ENCODE peak calls at places on chromosomes 3 and 15, in ten cellular contexts. One of them, this sample, is unnamed.

GRCh38 chr3:107408513-107408912 is 31.3 kb downstream of the CCDC54 start:
- DNase-seq in GM23338: no peak
- DNase-seq in A549: no peak
- DNase-seq in heart right ventricle: no peak
- DNase-seq in AG10803: no peak
- DNase-seq in Peyer's patch: no peak
- DNase-seq in lower leg skin: no peak
- DNase-seq in fibroblast of lung: no peak
- DNase-seq in dorsolateral prefrontal cortex: no peak
- DNase-seq in right lobe of liver: no peak
- DNase-seq in this sample: no peak

GRCh38 chr3:60225848-60226247 is 1025.4 kb downstream of the FHIT start:
- DNase-seq in right lobe of liver: no peak
- DNase-seq in AG10803: no peak
- DNase-seq in heart right ventricle: no peak
- DNase-seq in fibroblast of lung: no peak
- DNase-seq in dorsolateral prefrontal cortex: no peak
- DNase-seq in A549: no peak
- DNase-seq in Peyer's patch: no peak
- DNase-seq in GM23338: no peak
- DNase-seq in lower leg skin: no peak
- DNase-seq in this sample: no peak

GRCh38 chr3:11908981-11909698 is 62.5 kb upstream of the TAMM41 start:
- DNase-seq in GM23338: no peak
- DNase-seq in right lobe of liver: peak
- DNase-seq in AG10803: no peak
- DNase-seq in Peyer's patch: peak
- DNase-seq in heart right ventricle: no peak
- DNase-seq in fibroblast of lung: no peak
- DNase-seq in lower leg skin: peak
- DNase-seq in dorsolateral prefrontal cortex: no peak
- DNase-seq in A549: no peak
- DNase-seq in this sample: no peak

GRCh38 chr3:13669457-13669856 is 120.5 kb downstream of the FBLN2 start:
- DNase-seq in AG10803: no peak
- DNase-seq in heart right ventricle: no peak
- DNase-seq in GM23338: no peak
- DNase-seq in right lobe of liver: no peak
- DNase-seq in A549: no peak
- DNase-seq in lower leg skin: no peak
- DNase-seq in fibroblast of lung: no peak
- DNase-seq in Peyer's patch: no peak
- DNase-seq in dorsolateral prefrontal cortex: no peak
- DNase-seq in this sample: no peak

GRCh38 chr15:23734856-23735255 is 47.8 kb upstream of the NDN start:
- DNase-seq in dorsolateral prefrontal cortex: no peak
- DNase-seq in heart right ventricle: no peak
- DNase-seq in A549: no peak
- DNase-seq in GM23338: no peak
- DNase-seq in AG10803: no peak
- DNase-seq in Peyer's patch: no peak
- DNase-seq in lower leg skin: no peak
- DNase-seq in fibroblast of lung: no peak
- DNase-seq in right lobe of liver: no peak
- DNase-seq in this sample: no peak

GRCh38 chr15:94524565-94524964 is 293.2 kb downstream of the MCTP2 start:
- DNase-seq in Peyer's patch: peak
- DNase-seq in fibroblast of lung: no peak
- DNase-seq in A549: no peak
- DNase-seq in dorsolateral prefrontal cortex: no peak
- DNase-seq in GM23338: no peak
- DNase-seq in AG10803: no peak
- DNase-seq in heart right ventricle: no peak
- DNase-seq in right lobe of liver: no peak
- DNase-seq in lower leg skin: no peak
- DNase-seq in this sample: no peak

GRCh38 chr15:75809986-75810750 is 33.1 kb upstream of the UBE2Q2 start:
- DNase-seq in fibroblast of lung: peak
- DNase-seq in heart right ventricle: no peak
- DNase-seq in lower leg skin: no peak
- DNase-seq in right lobe of liver: no peak
- DNase-seq in Peyer's patch: no peak
- DNase-seq in A549: peak
- DNase-seq in AG10803: peak
- DNase-seq in dorsolateral prefrontal cortex: no peak
- DNase-seq in GM23338: peak
- DNase-seq in this sample: peak

GRCh38 chr3:187714404-187714979 is 12.1 kb upstream of the RTP2 start:
- DNase-seq in lower leg skin: peak
- DNase-seq in A549: peak
- DNase-seq in fibroblast of lung: peak
- DNase-seq in AG10803: peak
- DNase-seq in Peyer's patch: peak
- DNase-seq in right lobe of liver: no peak
- DNase-seq in GM23338: peak
- DNase-seq in dorsolateral prefrontal cortex: no peak
- DNase-seq in heart right ventricle: no peak
- DNase-seq in this sample: peak

GRCh38 chr3:185813691-185814215 is 11.1 kb downstream of the IGF2BP2 start:
- DNase-seq in AG10803: peak
- DNase-seq in GM23338: peak
- DNase-seq in dorsolateral prefrontal cortex: no peak
- DNase-seq in Peyer's patch: no peak
- DNase-seq in fibroblast of lung: peak
- DNase-seq in A549: no peak
- DNase-seq in right lobe of liver: no peak
- DNase-seq in heart right ventricle: no peak
- DNase-seq in lower leg skin: no peak
- DNase-seq in this sample: peak
- H3K4me3 ChIP-seq in AG10803: no peak
- H3K4me3 ChIP-seq in GM23338: peak
- H3K4me3 ChIP-seq in dorsolateral prefrontal cortex: no peak
- H3K4me3 ChIP-seq in Peyer's patch: no peak
- H3K4me3 ChIP-seq in fibroblast of lung: no peak
- H3K4me3 ChIP-seq in A549: no peak
- H3K4me3 ChIP-seq in right lobe of liver: no peak
- H3K4me3 ChIP-seq in heart right ventricle: no peak
- H3K4me3 ChIP-seq in lower leg skin: no peak
- H3K4me3 ChIP-seq in this sample: no peak

GRCh38 chr3:101131767-101132166 is 138.5 kb upstream of the ABI3BP start:
- DNase-seq in fibroblast of lung: no peak
- DNase-seq in lower leg skin: no peak
- DNase-seq in dorsolateral prefrontal cortex: no peak
- DNase-seq in AG10803: no peak
- DNase-seq in Peyer's patch: no peak
- DNase-seq in heart right ventricle: no peak
- DNase-seq in right lobe of liver: no peak
- DNase-seq in A549: peak
- DNase-seq in GM23338: peak
- DNase-seq in this sample: no peak
- TF ChIP-seq CTCF in fibroblast of lung: peak
- TF ChIP-seq CTCF in lower leg skin: no peak
- TF ChIP-seq CTCF in dorsolateral prefrontal cortex: no peak
- TF ChIP-seq CTCF in AG10803: no peak
- TF ChIP-seq CTCF in Peyer's patch: no peak
- TF ChIP-seq CTCF in heart right ventricle: no peak
- TF ChIP-seq CTCF in right lobe of liver: no peak
- TF ChIP-seq CTCF in A549: no peak
- TF ChIP-seq CTCF in GM23338: peak
- TF ChIP-seq CTCF in this sample: no peak

DNA sequence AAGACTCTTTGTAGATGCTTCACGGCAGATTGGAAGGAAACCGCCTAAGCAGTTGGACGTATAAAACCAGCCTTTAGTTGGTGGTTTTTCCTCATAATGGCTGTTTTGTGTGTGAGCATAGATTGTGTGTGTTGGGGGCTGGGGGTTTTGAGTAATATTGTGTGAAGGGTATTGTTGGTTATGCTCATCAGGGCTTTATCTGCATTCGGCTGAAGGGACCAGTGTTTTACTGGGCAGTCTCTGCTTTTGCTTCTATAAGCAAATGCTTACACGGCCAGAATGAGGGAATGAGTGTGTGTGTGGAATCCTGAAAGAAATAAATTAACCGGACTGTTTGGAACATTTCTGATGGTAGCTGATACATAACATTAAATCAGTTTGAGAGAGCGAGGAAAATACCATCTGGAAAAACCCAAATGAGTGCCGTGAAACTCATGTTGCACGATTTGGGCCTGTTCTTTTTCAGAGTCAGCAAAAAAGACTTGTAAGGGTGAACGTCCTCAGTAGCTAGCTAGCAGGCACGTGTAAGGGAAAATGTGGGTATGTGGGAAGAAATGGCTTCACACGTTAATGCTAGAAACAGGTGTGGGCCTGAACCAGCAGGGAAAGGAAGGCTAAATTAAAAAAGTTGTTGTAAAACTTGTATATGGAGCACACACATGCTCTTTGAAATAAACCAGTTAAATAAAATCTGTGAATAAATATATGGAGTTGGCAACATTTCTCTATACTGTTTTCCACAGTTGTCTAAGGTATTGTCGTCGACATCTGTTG is 2.0 kb downstream of the MITF start:
- DNase-seq in dorsolateral prefrontal cortex: no peak
- DNase-seq in lower leg skin: no peak
- DNase-seq in heart right ventricle: no peak
- DNase-seq in Peyer's patch: no peak
- DNase-seq in A549: no peak
- DNase-seq in fibroblast of lung: no peak
- DNase-seq in right lobe of liver: no peak
- DNase-seq in GM23338: no peak
- DNase-seq in AG10803: no peak
- DNase-seq in this sample: no peak
- H3K4me3 ChIP-seq in dorsolateral prefrontal cortex: peak
- H3K4me3 ChIP-seq in lower leg skin: no peak
- H3K4me3 ChIP-seq in heart right ventricle: peak
- H3K4me3 ChIP-seq in Peyer's patch: peak
- H3K4me3 ChIP-seq in A549: no peak
- H3K4me3 ChIP-seq in fibroblast of lung: peak
- H3K4me3 ChIP-seq in right lobe of liver: no peak
- H3K4me3 ChIP-seq in GM23338: no peak
- H3K4me3 ChIP-seq in AG10803: no peak
- H3K4me3 ChIP-seq in this sample: peak

GRCh38 chr3:119524931-119525662 is 26.8 kb downstream of the TIMMDC1 start:
- DNase-seq in GM23338: peak
- DNase-seq in AG10803: peak
- DNase-seq in A549: no peak
- DNase-seq in dorsolateral prefrontal cortex: no peak
- DNase-seq in Peyer's patch: no peak
- DNase-seq in fibroblast of lung: peak
- DNase-seq in heart right ventricle: no peak
- DNase-seq in lower leg skin: no peak
- DNase-seq in right lobe of liver: no peak
- DNase-seq in this sample: peak
- TF ChIP-seq CTCF in GM23338: peak
- TF ChIP-seq CTCF in AG10803: peak
- TF ChIP-seq CTCF in A549: peak
- TF ChIP-seq CTCF in dorsolateral prefrontal cortex: peak
- TF ChIP-seq CTCF in Peyer's patch: peak
- TF ChIP-seq CTCF in fibroblast of lung: peak
- TF ChIP-seq CTCF in heart right ventricle: peak
- TF ChIP-seq CTCF in lower leg skin: no peak
- TF ChIP-seq CTCF in right lobe of liver: peak
- TF ChIP-seq CTCF in this sample: peak

GRCh38 chr3:62875103-62876002 is at the start of gene CADPS:
- DNase-seq in fibroblast of lung: peak
- DNase-seq in heart right ventricle: peak
- DNase-seq in Peyer's patch: no peak
- DNase-seq in GM23338: peak
- DNase-seq in right lobe of liver: no peak
- DNase-seq in A549: no peak
- DNase-seq in AG10803: peak
- DNase-seq in lower leg skin: no peak
- DNase-seq in dorsolateral prefrontal cortex: peak
- DNase-seq in this sample: peak
- H3K4me3 ChIP-seq in fibroblast of lung: peak
- H3K4me3 ChIP-seq in heart right ventricle: peak
- H3K4me3 ChIP-seq in Peyer's patch: peak
- H3K4me3 ChIP-seq in GM23338: peak
- H3K4me3 ChIP-seq in right lobe of liver: peak
- H3K4me3 ChIP-seq in A549: peak
- H3K4me3 ChIP-seq in AG10803: peak
- H3K4me3 ChIP-seq in lower leg skin: peak
- H3K4me3 ChIP-seq in dorsolateral prefrontal cortex: peak
- H3K4me3 ChIP-seq in this sample: peak

GRCh38 chr3:188796122-188796631 is 375.6 kb upstream of the TPRG1 start:
- DNase-seq in A549: no peak
- DNase-seq in Peyer's patch: peak
- DNase-seq in fibroblast of lung: peak
- DNase-seq in lower leg skin: no peak
- DNase-seq in dorsolateral prefrontal cortex: no peak
- DNase-seq in right lobe of liver: no peak
- DNase-seq in AG10803: peak
- DNase-seq in GM23338: no peak
- DNase-seq in heart right ventricle: no peak
- DNase-seq in this sample: peak

GRCh38 chr3:188789201-188789600 is 382.6 kb upstream of the TPRG1 start:
- DNase-seq in A549: no peak
- DNase-seq in heart right ventricle: no peak
- DNase-seq in dorsolateral prefrontal cortex: no peak
- DNase-seq in lower leg skin: no peak
- DNase-seq in GM23338: no peak
- DNase-seq in fibroblast of lung: peak
- DNase-seq in AG10803: no peak
- DNase-seq in Peyer's patch: no peak
- DNase-seq in right lobe of liver: no peak
- DNase-seq in this sample: peak

GRCh38 chr3:188797045-188797444 is 374.7 kb upstream of the TPRG1 start:
- DNase-seq in heart right ventricle: no peak
- DNase-seq in AG10803: no peak
- DNase-seq in right lobe of liver: no peak
- DNase-seq in fibroblast of lung: no peak
- DNase-seq in GM23338: no peak
- DNase-seq in Peyer's patch: no peak
- DNase-seq in dorsolateral prefrontal cortex: no peak
- DNase-seq in A549: no peak
- DNase-seq in lower leg skin: no peak
- DNase-seq in this sample: no peak

GRCh38 chr3:188788621-188789081 is 383.1 kb upstream of the TPRG1 start:
- DNase-seq in heart right ventricle: no peak
- DNase-seq in GM23338: no peak
- DNase-seq in right lobe of liver: no peak
- DNase-seq in Peyer's patch: no peak
- DNase-seq in AG10803: peak
- DNase-seq in A549: no peak
- DNase-seq in fibroblast of lung: peak
- DNase-seq in lower leg skin: no peak
- DNase-seq in dorsolateral prefrontal cortex: no peak
- DNase-seq in this sample: peak

GRCh38 chr3:188792788-188793187 is 379.0 kb upstream of the TPRG1 start:
- DNase-seq in dorsolateral prefrontal cortex: peak
- DNase-seq in AG10803: peak
- DNase-seq in right lobe of liver: no peak
- DNase-seq in lower leg skin: no peak
- DNase-seq in heart right ventricle: peak
- DNase-seq in A549: no peak
- DNase-seq in Peyer's patch: no peak
- DNase-seq in GM23338: peak
- DNase-seq in fibroblast of lung: peak
- DNase-seq in this sample: no peak
- TF ChIP-seq CTCF in dorsolateral prefrontal cortex: peak
- TF ChIP-seq CTCF in AG10803: peak
- TF ChIP-seq CTCF in right lobe of liver: peak
- TF ChIP-seq CTCF in lower leg skin: no peak
- TF ChIP-seq CTCF in heart right ventricle: peak
- TF ChIP-seq CTCF in A549: no peak
- TF ChIP-seq CTCF in Peyer's patch: no peak
- TF ChIP-seq CTCF in GM23338: peak
- TF ChIP-seq CTCF in fibroblast of lung: peak
- TF ChIP-seq CTCF in this sample: peak

This sample was measured in fibroblast of mammary gland.